ENCODE peak calls at places on chromosomes 7 and 10, in eight cellular contexts. One of them, this sample, is unnamed.

GRCh38 chr7:47572939-47573757 is 8.8 kb downstream of the TNS3 start:
- DNase-seq in bronchial epithelial cell: no peak
- DNase-seq in neural crest cell: no peak
- DNase-seq in IMR-90: no peak
- DNase-seq in AG09319: no peak
- DNase-seq in mesothelial cell of epicardium: no peak
- DNase-seq in A549: peak
- DNase-seq in GM13977: no peak
- DNase-seq in this sample: no peak

GRCh38 chr10:100881552-100882250 is 31.1 kb upstream of the SLF2 start:
- DNase-seq in bronchial epithelial cell: no peak
- DNase-seq in neural crest cell: no peak
- DNase-seq in IMR-90: no peak
- DNase-seq in AG09319: no peak
- DNase-seq in mesothelial cell of epicardium: no peak
- DNase-seq in A549: no peak
- DNase-seq in GM13977: no peak
- DNase-seq in this sample: peak

GRCh38 chr7:194996-195829 is 2.8 kb downstream of the FAM20C start:
- DNase-seq in bronchial epithelial cell: no peak
- DNase-seq in neural crest cell: no peak
- DNase-seq in IMR-90: peak
- DNase-seq in AG09319: peak
- DNase-seq in mesothelial cell of epicardium: no peak
- DNase-seq in A549: no peak
- DNase-seq in GM13977: no peak
- DNase-seq in this sample: no peak

GRCh38 chr7:91347288-91347687 is 83.1 kb downstream of the FZD1 start:
- DNase-seq in bronchial epithelial cell: peak
- DNase-seq in neural crest cell: no peak
- DNase-seq in IMR-90: peak
- DNase-seq in AG09319: no peak
- DNase-seq in mesothelial cell of epicardium: no peak
- DNase-seq in A549: no peak
- DNase-seq in GM13977: no peak
- DNase-seq in this sample: no peak

GRCh38 chr7:101066141-101066857 is 19.0 kb upstream of the TRIM56 start:
- DNase-seq in bronchial epithelial cell: peak
- DNase-seq in neural crest cell: no peak
- DNase-seq in IMR-90: no peak
- DNase-seq in AG09319: no peak
- DNase-seq in mesothelial cell of epicardium: no peak
- DNase-seq in A549: no peak
- DNase-seq in GM13977: no peak
- DNase-seq in this sample: no peak

GRCh38 chr10:104580321-104580720 is 60.8 kb upstream of the SORCS3 start:
- DNase-seq in bronchial epithelial cell: peak
- DNase-seq in neural crest cell: no peak
- DNase-seq in IMR-90: peak
- DNase-seq in AG09319: no peak
- DNase-seq in mesothelial cell of epicardium: no peak
- DNase-seq in A549: no peak
- DNase-seq in GM13977: no peak
- DNase-seq in this sample: no peak

GRCh38 chr7:110386914-110387313 is 704.0 kb upstream of the LRRN3 start:
- DNase-seq in bronchial epithelial cell: peak
- DNase-seq in neural crest cell: no peak
- DNase-seq in IMR-90: peak
- DNase-seq in AG09319: no peak
- DNase-seq in mesothelial cell of epicardium: no peak
- DNase-seq in A549: peak
- DNase-seq in GM13977: no peak
- DNase-seq in this sample: no peak

GRCh38 chr7:45713669-45714520 is 139.7 kb downstream of the ADCY1 start:
- DNase-seq in bronchial epithelial cell: no peak
- DNase-seq in neural crest cell: no peak
- DNase-seq in IMR-90: no peak
- DNase-seq in AG09319: no peak
- DNase-seq in mesothelial cell of epicardium: no peak
- DNase-seq in A549: no peak
- DNase-seq in GM13977: no peak
- DNase-seq in this sample: no peak

GRCh38 chr7:760006-760405 is 32.9 kb upstream of the PRKAR1B start:
- DNase-seq in bronchial epithelial cell: no peak
- DNase-seq in neural crest cell: no peak
- DNase-seq in IMR-90: no peak
- DNase-seq in AG09319: no peak
- DNase-seq in mesothelial cell of epicardium: no peak
- DNase-seq in A549: no peak
- DNase-seq in GM13977: no peak
- DNase-seq in this sample: no peak

GRCh38 chr10:59954296-59954695 is 47.9 kb upstream of the CCDC6 start:
- DNase-seq in bronchial epithelial cell: peak
- DNase-seq in neural crest cell: no peak
- DNase-seq in IMR-90: peak
- DNase-seq in AG09319: no peak
- DNase-seq in mesothelial cell of epicardium: no peak
- DNase-seq in A549: no peak
- DNase-seq in GM13977: no peak
- DNase-seq in this sample: no peak

GRCh38 chr7:28458732-28459131 is 46.4 kb downstream of the CREB5 start:
- DNase-seq in bronchial epithelial cell: no peak
- DNase-seq in neural crest cell: no peak
- DNase-seq in IMR-90: no peak
- DNase-seq in AG09319: no peak
- DNase-seq in mesothelial cell of epicardium: no peak
- DNase-seq in A549: peak
- DNase-seq in GM13977: no peak
- DNase-seq in this sample: no peak

GRCh38 chr10:130935897-130936550 is 375.5 kb downstream of the TCERG1L start:
- DNase-seq in bronchial epithelial cell: no peak
- DNase-seq in neural crest cell: no peak
- DNase-seq in IMR-90: no peak
- DNase-seq in AG09319: no peak
- DNase-seq in mesothelial cell of epicardium: no peak
- DNase-seq in A549: no peak
- DNase-seq in GM13977: no peak
- DNase-seq in this sample: no peak

GRCh38 chr10:4254101-4254994 is 469.3 kb upstream of the KLF6 start:
- DNase-seq in bronchial epithelial cell: peak
- DNase-seq in neural crest cell: no peak
- DNase-seq in IMR-90: peak
- DNase-seq in AG09319: peak
- DNase-seq in mesothelial cell of epicardium: no peak
- DNase-seq in A549: no peak
- DNase-seq in GM13977: no peak
- DNase-seq in this sample: no peak

GRCh38 chr10:132958886-132959295 is 16.5 kb upstream of the CFAP46 start:
- DNase-seq in bronchial epithelial cell: no peak
- DNase-seq in neural crest cell: no peak
- DNase-seq in IMR-90: no peak
- DNase-seq in AG09319: no peak
- DNase-seq in mesothelial cell of epicardium: no peak
- DNase-seq in A549: no peak
- DNase-seq in GM13977: no peak
- DNase-seq in this sample: peak

GRCh38 chr7:128872394-128872824 is 9.8 kb downstream of the ATP6V1F start:
- DNase-seq in bronchial epithelial cell: peak
- DNase-seq in neural crest cell: no peak
- DNase-seq in IMR-90: no peak
- DNase-seq in AG09319: no peak
- DNase-seq in mesothelial cell of epicardium: no peak
- DNase-seq in A549: no peak
- DNase-seq in GM13977: no peak
- DNase-seq in this sample: no peak

GRCh38 chr10:109062371-109062770 is 860.9 kb downstream of the XPNPEP1 start:
- DNase-seq in bronchial epithelial cell: peak
- DNase-seq in neural crest cell: no peak
- DNase-seq in IMR-90: peak
- DNase-seq in AG09319: no peak
- DNase-seq in mesothelial cell of epicardium: no peak
- DNase-seq in A549: no peak
- DNase-seq in GM13977: no peak
- DNase-seq in this sample: no peak

GRCh38 chr7:94696981-94697670 is 41.2 kb upstream of the SGCE start:
- DNase-seq in bronchial epithelial cell: peak
- DNase-seq in neural crest cell: no peak
- DNase-seq in IMR-90: peak
- DNase-seq in AG09319: peak
- DNase-seq in mesothelial cell of epicardium: no peak
- DNase-seq in A549: peak
- DNase-seq in GM13977: no peak
- DNase-seq in this sample: no peak

GRCh38 chr10:6202098-6202683 is 541 bp upstream of the PFKFB3 start:
- DNase-seq in bronchial epithelial cell: no peak
- DNase-seq in neural crest cell: no peak
- DNase-seq in IMR-90: no peak
- DNase-seq in AG09319: no peak
- DNase-seq in mesothelial cell of epicardium: no peak
- DNase-seq in A549: no peak
- DNase-seq in GM13977: no peak
- DNase-seq in this sample: no peak

GRCh38 chr10:72079356-72079755 is 9.0 kb downstream of the SPOCK2 start:
- DNase-seq in bronchial epithelial cell: no peak
- DNase-seq in neural crest cell: no peak
- DNase-seq in IMR-90: no peak
- DNase-seq in AG09319: no peak
- DNase-seq in mesothelial cell of epicardium: no peak
- DNase-seq in A549: no peak
- DNase-seq in GM13977: no peak
- DNase-seq in this sample: peak

GRCh38 chr10:77710759-77711682 is 73.4 kb upstream of the KCNMA1 start:
- DNase-seq in bronchial epithelial cell: peak
- DNase-seq in neural crest cell: peak
- DNase-seq in IMR-90: peak
- DNase-seq in AG09319: no peak
- DNase-seq in mesothelial cell of epicardium: peak
- DNase-seq in A549: peak
- DNase-seq in GM13977: peak
- DNase-seq in this sample: peak

DNA sequence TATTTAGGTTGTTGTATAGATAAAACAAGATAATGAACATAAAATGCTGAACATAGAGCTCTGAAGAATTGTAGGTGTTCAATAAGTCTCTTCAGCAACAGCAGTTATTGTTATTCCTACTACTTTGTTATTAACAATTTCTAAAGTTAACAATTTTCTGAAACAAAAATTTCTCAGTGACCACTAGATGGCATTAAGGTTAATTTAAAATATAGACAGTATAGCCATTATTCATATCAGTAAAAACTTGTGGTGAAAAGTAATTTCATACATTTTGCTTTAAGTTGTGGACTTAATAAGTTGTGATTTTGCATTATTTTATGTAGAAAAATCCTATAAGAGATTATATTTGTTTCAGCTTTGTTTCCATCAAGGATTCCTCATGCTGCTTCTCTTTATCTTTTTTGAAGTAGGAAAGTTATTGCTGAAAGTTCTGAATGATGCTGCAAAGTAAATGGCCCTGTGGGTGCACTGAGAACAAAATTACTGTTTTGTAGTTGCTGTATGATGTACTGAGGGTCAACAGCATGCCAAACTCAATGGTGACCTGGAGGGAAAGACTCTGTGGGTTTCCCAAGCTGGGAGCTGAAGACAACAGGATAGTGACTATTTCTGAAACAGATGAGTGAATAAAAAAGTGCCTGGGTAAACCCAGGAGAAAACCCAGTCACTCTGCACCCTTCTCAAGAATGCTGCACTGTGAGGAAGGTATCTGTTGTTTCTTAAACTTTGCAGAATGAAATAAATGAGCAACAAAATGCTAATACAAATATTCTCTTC is 253.6 kb downstream of the KIF20B start:
- DNase-seq in bronchial epithelial cell: peak
- DNase-seq in neural crest cell: no peak
- DNase-seq in IMR-90: no peak
- DNase-seq in AG09319: no peak
- DNase-seq in mesothelial cell of epicardium: no peak
- DNase-seq in A549: no peak
- DNase-seq in GM13977: peak
- DNase-seq in this sample: peak
- TF ChIP-seq CTCF in bronchial epithelial cell: peak
- TF ChIP-seq CTCF in neural crest cell: peak
- TF ChIP-seq CTCF in IMR-90: peak
- TF ChIP-seq CTCF in AG09319: peak
- TF ChIP-seq CTCF in mesothelial cell of epicardium: peak
- TF ChIP-seq CTCF in A549: peak
- TF ChIP-seq CTCF in GM13977: peak
- TF ChIP-seq CTCF in this sample: no peak

DNA sequence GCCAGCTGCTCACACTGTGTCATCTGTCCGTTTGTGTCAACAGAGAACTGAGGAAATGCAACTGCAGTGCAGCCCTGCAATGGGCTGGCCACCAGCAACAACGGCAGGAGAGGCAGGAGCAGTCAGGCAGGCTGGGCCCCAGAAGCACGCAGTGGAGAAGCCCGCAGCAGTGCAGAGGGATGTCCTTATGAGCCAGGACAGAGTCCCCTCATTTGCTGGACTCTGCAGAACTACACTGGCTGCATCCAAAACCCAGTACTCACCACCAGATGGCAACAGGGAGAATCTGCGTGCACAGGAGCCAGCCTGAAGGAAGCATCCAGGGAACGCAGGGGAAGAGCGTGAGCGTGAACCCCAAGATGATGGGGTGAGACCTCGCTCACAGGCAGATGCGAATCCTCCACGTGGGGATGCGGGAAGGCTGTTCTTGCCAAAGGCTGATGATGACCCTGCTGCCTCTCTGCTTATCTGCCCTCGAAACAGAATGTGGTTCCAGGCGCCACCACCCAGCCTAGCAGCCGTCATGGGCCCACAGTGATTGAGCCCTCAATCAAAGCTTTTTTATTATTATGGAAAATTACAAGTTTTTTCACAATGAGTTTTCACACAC is 232.1 kb downstream of the PTPRN2 start:
- DNase-seq in bronchial epithelial cell: peak
- DNase-seq in neural crest cell: peak
- DNase-seq in IMR-90: no peak
- DNase-seq in AG09319: no peak
- DNase-seq in mesothelial cell of epicardium: no peak
- DNase-seq in A549: peak
- DNase-seq in GM13977: no peak
- DNase-seq in this sample: no peak
- TF ChIP-seq CTCF in bronchial epithelial cell: peak
- TF ChIP-seq CTCF in neural crest cell: peak
- TF ChIP-seq CTCF in IMR-90: no peak
- TF ChIP-seq CTCF in AG09319: no peak
- TF ChIP-seq CTCF in mesothelial cell of epicardium: no peak
- TF ChIP-seq CTCF in A549: no peak
- TF ChIP-seq CTCF in GM13977: no peak
- TF ChIP-seq CTCF in this sample: no peak

GRCh38 chr7:17971392-17971791 is 31.1 kb upstream of the SNX13 start:
- DNase-seq in bronchial epithelial cell: no peak
- DNase-seq in neural crest cell: no peak
- DNase-seq in IMR-90: peak
- DNase-seq in AG09319: no peak
- DNase-seq in mesothelial cell of epicardium: no peak
- DNase-seq in A549: no peak
- DNase-seq in GM13977: no peak
- DNase-seq in this sample: no peak
- TF ChIP-seq CTCF in bronchial epithelial cell: no peak
- TF ChIP-seq CTCF in neural crest cell: no peak
- TF ChIP-seq CTCF in IMR-90: peak
- TF ChIP-seq CTCF in AG09319: peak
- TF ChIP-seq CTCF in mesothelial cell of epicardium: no peak
- TF ChIP-seq CTCF in A549: peak
- TF ChIP-seq CTCF in GM13977: no peak
- TF ChIP-seq CTCF in this sample: no peak

GRCh38 chr7:134347567-134347966 is 30.8 kb upstream of the SLC35B4 start:
- DNase-seq in bronchial epithelial cell: no peak
- DNase-seq in neural crest cell: no peak
- DNase-seq in IMR-90: no peak
- DNase-seq in AG09319: no peak
- DNase-seq in mesothelial cell of epicardium: no peak
- DNase-seq in A549: no peak
- DNase-seq in GM13977: no peak
- DNase-seq in this sample: no peak
- TF ChIP-seq CTCF in bronchial epithelial cell: no peak
- TF ChIP-seq CTCF in neural crest cell: no peak
- TF ChIP-seq CTCF in IMR-90: no peak
- TF ChIP-seq CTCF in AG09319: peak
- TF ChIP-seq CTCF in mesothelial cell of epicardium: no peak
- TF ChIP-seq CTCF in A549: no peak
- TF ChIP-seq CTCF in GM13977: no peak
- TF ChIP-seq CTCF in this sample: no peak

This sample was measured in GM13976.